ENCODE peak calls at places on chromosome 16, in eight cellular contexts. One of them, this sample, is unnamed.
A peak's percentile ranks its signal among the peaks of the same experiment; 100 is the strongest.

GRCh38 chr16:819336-819735 is 18.8 kb upstream of the GNG13 start:
- DNase-seq in memory B cell: no peak
- DNase-seq in RWPE1: no peak
- DNase-seq in AG04450: no peak
- DNase-seq in cardiac fibroblast: no peak
- DNase-seq in activated T-helper 1 cell treated with Interleukin-2 at 50 U/mL for 16 hours: no peak
- DNase-seq in H54: no peak
- DNase-seq in activated CD8-positive, alpha-beta T cell treated with anti-CD3 and anti-CD28 coated beads, Interleukin-2, amount 10 ng/mL, durations not matched to agents 7 days and 5 days: peak; percentile 72
- DNase-seq in this sample: no peak

GRCh38 chr16:86893513-86893912 is 315.2 kb downstream of the FOXL1 start:
- DNase-seq in memory B cell: no peak
- DNase-seq in RWPE1: no peak
- DNase-seq in AG04450: no peak
- DNase-seq in cardiac fibroblast: no peak
- DNase-seq in activated T-helper 1 cell treated with Interleukin-2 at 50 U/mL for 16 hours: no peak
- DNase-seq in H54: no peak
- DNase-seq in activated CD8-positive, alpha-beta T cell treated with anti-CD3 and anti-CD28 coated beads, Interleukin-2, amount 10 ng/mL, durations not matched to agents 7 days and 5 days: no peak
- DNase-seq in this sample: no peak

GRCh38 chr16:86862596-86862995 is 284.2 kb downstream of the FOXL1 start:
- DNase-seq in memory B cell: no peak
- DNase-seq in RWPE1: no peak
- DNase-seq in AG04450: no peak
- DNase-seq in cardiac fibroblast: no peak
- DNase-seq in activated T-helper 1 cell treated with Interleukin-2 at 50 U/mL for 16 hours: no peak
- DNase-seq in H54: no peak
- DNase-seq in activated CD8-positive, alpha-beta T cell treated with anti-CD3 and anti-CD28 coated beads, Interleukin-2, amount 10 ng/mL, durations not matched to agents 7 days and 5 days: no peak
- DNase-seq in this sample: peak; percentile 13

GRCh38 chr16:1132431-1132830 is 20.5 kb upstream of the CACNA1H start:
- DNase-seq in memory B cell: no peak
- DNase-seq in RWPE1: no peak
- DNase-seq in AG04450: no peak
- DNase-seq in cardiac fibroblast: no peak
- DNase-seq in activated T-helper 1 cell treated with Interleukin-2 at 50 U/mL for 16 hours: no peak
- DNase-seq in H54: no peak
- DNase-seq in activated CD8-positive, alpha-beta T cell treated with anti-CD3 and anti-CD28 coated beads, Interleukin-2, amount 10 ng/mL, durations not matched to agents 7 days and 5 days: no peak
- DNase-seq in this sample: no peak

GRCh38 chr16:21179126-21179982 is 20.9 kb downstream of the LDAF1 start:
- DNase-seq in memory B cell: no peak
- DNase-seq in RWPE1: no peak
- DNase-seq in AG04450: no peak
- DNase-seq in cardiac fibroblast: no peak
- DNase-seq in activated T-helper 1 cell treated with Interleukin-2 at 50 U/mL for 16 hours: no peak
- DNase-seq in H54: no peak
- DNase-seq in activated CD8-positive, alpha-beta T cell treated with anti-CD3 and anti-CD28 coated beads, Interleukin-2, amount 10 ng/mL, durations not matched to agents 7 days and 5 days: no peak
- DNase-seq in this sample: no peak

GRCh38 chr16:8590161-8590688 is at the start of gene TMEM114:
- DNase-seq in memory B cell: no peak
- DNase-seq in RWPE1: no peak
- DNase-seq in AG04450: no peak
- DNase-seq in cardiac fibroblast: no peak
- DNase-seq in activated T-helper 1 cell treated with Interleukin-2 at 50 U/mL for 16 hours: no peak
- DNase-seq in H54: no peak
- DNase-seq in activated CD8-positive, alpha-beta T cell treated with anti-CD3 and anti-CD28 coated beads, Interleukin-2, amount 10 ng/mL, durations not matched to agents 7 days and 5 days: no peak
- DNase-seq in this sample: no peak

GRCh38 chr16:22123759-22124490 is 31.6 kb downstream of the VWA3A start:
- DNase-seq in memory B cell: no peak
- DNase-seq in RWPE1: no peak
- DNase-seq in AG04450: no peak
- DNase-seq in cardiac fibroblast: no peak
- DNase-seq in activated T-helper 1 cell treated with Interleukin-2 at 50 U/mL for 16 hours: no peak
- DNase-seq in H54: peak; percentile 15
- DNase-seq in activated CD8-positive, alpha-beta T cell treated with anti-CD3 and anti-CD28 coated beads, Interleukin-2, amount 10 ng/mL, durations not matched to agents 7 days and 5 days: no peak
- DNase-seq in this sample: no peak

GRCh38 chr16:71283612-71284011 is 5.6 kb downstream of the CMTR2 start:
- DNase-seq in memory B cell: no peak
- DNase-seq in RWPE1: no peak
- DNase-seq in AG04450: no peak
- DNase-seq in cardiac fibroblast: no peak
- DNase-seq in activated T-helper 1 cell treated with Interleukin-2 at 50 U/mL for 16 hours: no peak
- DNase-seq in H54: no peak
- DNase-seq in activated CD8-positive, alpha-beta T cell treated with anti-CD3 and anti-CD28 coated beads, Interleukin-2, amount 10 ng/mL, durations not matched to agents 7 days and 5 days: no peak
- DNase-seq in this sample: no peak

GRCh38 chr16:31138621-31139578 is 3.4 kb upstream of the PRSS8 start:
- DNase-seq in memory B cell: no peak
- DNase-seq in RWPE1: peak; percentile 91
- DNase-seq in AG04450: no peak
- DNase-seq in cardiac fibroblast: peak; percentile 66
- DNase-seq in activated T-helper 1 cell treated with Interleukin-2 at 50 U/mL for 16 hours: no peak
- DNase-seq in H54: peak; percentile 97
- DNase-seq in activated CD8-positive, alpha-beta T cell treated with anti-CD3 and anti-CD28 coated beads, Interleukin-2, amount 10 ng/mL, durations not matched to agents 7 days and 5 days: no peak
- DNase-seq in this sample: peak; percentile 74

GRCh38 chr16:84726670-84727467 is 27.1 kb downstream of the USP10 start:
- DNase-seq in memory B cell: no peak
- DNase-seq in RWPE1: no peak
- DNase-seq in AG04450: no peak
- DNase-seq in cardiac fibroblast: no peak
- DNase-seq in activated T-helper 1 cell treated with Interleukin-2 at 50 U/mL for 16 hours: no peak
- DNase-seq in H54: no peak
- DNase-seq in activated CD8-positive, alpha-beta T cell treated with anti-CD3 and anti-CD28 coated beads, Interleukin-2, amount 10 ng/mL, durations not matched to agents 7 days and 5 days: peak; percentile 24
- DNase-seq in this sample: no peak

GRCh38 chr16:23298290-23298689 is 3.8 kb upstream of the SCNN1B start:
- DNase-seq in memory B cell: no peak
- DNase-seq in RWPE1: no peak
- DNase-seq in AG04450: no peak
- DNase-seq in cardiac fibroblast: no peak
- DNase-seq in activated T-helper 1 cell treated with Interleukin-2 at 50 U/mL for 16 hours: no peak
- DNase-seq in H54: no peak
- DNase-seq in activated CD8-positive, alpha-beta T cell treated with anti-CD3 and anti-CD28 coated beads, Interleukin-2, amount 10 ng/mL, durations not matched to agents 7 days and 5 days: no peak
- DNase-seq in this sample: no peak

GRCh38 chr16:78775161-78775561 is 675.7 kb downstream of the WWOX start:
- DNase-seq in memory B cell: no peak
- DNase-seq in RWPE1: no peak
- DNase-seq in AG04450: no peak
- DNase-seq in cardiac fibroblast: no peak
- DNase-seq in activated T-helper 1 cell treated with Interleukin-2 at 50 U/mL for 16 hours: no peak
- DNase-seq in H54: no peak
- DNase-seq in activated CD8-positive, alpha-beta T cell treated with anti-CD3 and anti-CD28 coated beads, Interleukin-2, amount 10 ng/mL, durations not matched to agents 7 days and 5 days: no peak
- DNase-seq in this sample: no peak

GRCh38 chr16:67718668-67719047 is 458 bp downstream of the GFOD2 start:
- DNase-seq in memory B cell: no peak
- DNase-seq in RWPE1: no peak
- DNase-seq in AG04450: no peak
- DNase-seq in cardiac fibroblast: no peak
- DNase-seq in activated T-helper 1 cell treated with Interleukin-2 at 50 U/mL for 16 hours: no peak
- DNase-seq in H54: no peak
- DNase-seq in activated CD8-positive, alpha-beta T cell treated with anti-CD3 and anti-CD28 coated beads, Interleukin-2, amount 10 ng/mL, durations not matched to agents 7 days and 5 days: peak; percentile 51
- DNase-seq in this sample: no peak

GRCh38 chr16:80084614-80085013 is 456.2 kb upstream of the DYNLRB2 start:
- DNase-seq in memory B cell: no peak
- DNase-seq in RWPE1: peak; percentile 26
- DNase-seq in AG04450: no peak
- DNase-seq in cardiac fibroblast: peak; percentile 68
- DNase-seq in activated T-helper 1 cell treated with Interleukin-2 at 50 U/mL for 16 hours: no peak
- DNase-seq in H54: no peak
- DNase-seq in activated CD8-positive, alpha-beta T cell treated with anti-CD3 and anti-CD28 coated beads, Interleukin-2, amount 10 ng/mL, durations not matched to agents 7 days and 5 days: no peak
- DNase-seq in this sample: peak; percentile 29

This sample was measured in retinal pigment epithelial cell.